ENCODE peak calls at places on chromosomes 13 and 19, in ten cellular contexts. One of them, this sample, is unnamed.

GRCh38 chr13:91361755-91362271 is 14.3 kb downstream of the MIR17HG start:
- DNase-seq in left colon: no peak
- DNase-seq in fibroblast of the aortic adventitia: no peak
- DNase-seq in GM23248: no peak
- DNase-seq in RWPE1: no peak
- DNase-seq in T-cell: no peak
- DNase-seq in GM12892: no peak
- DNase-seq in PC-3: no peak
- DNase-seq in iris pigment epithelial cell: no peak
- DNase-seq in COR-L47: no peak
- DNase-seq in this sample: no peak

GRCh38 chr13:52454459-52454824 is 836 bp upstream of the CKAP2 start:
- DNase-seq in left colon: peak
- DNase-seq in fibroblast of the aortic adventitia: peak
- DNase-seq in GM23248: no peak
- DNase-seq in RWPE1: peak
- DNase-seq in T-cell: peak
- DNase-seq in GM12892: peak
- DNase-seq in PC-3: peak
- DNase-seq in iris pigment epithelial cell: no peak
- DNase-seq in COR-L47: peak
- DNase-seq in this sample: no peak

GRCh38 chr19:12574036-12574435 is 22.8 kb upstream of the ZNF564 start:
- DNase-seq in left colon: no peak
- DNase-seq in fibroblast of the aortic adventitia: no peak
- DNase-seq in GM23248: no peak
- DNase-seq in RWPE1: no peak
- DNase-seq in T-cell: no peak
- DNase-seq in GM12892: no peak
- DNase-seq in PC-3: no peak
- DNase-seq in iris pigment epithelial cell: no peak
- DNase-seq in COR-L47: peak
- DNase-seq in this sample: no peak

GRCh38 chr19:13875824-13876223 is 1.1 kb upstream of the NANOS3 start:
- DNase-seq in left colon: no peak
- DNase-seq in fibroblast of the aortic adventitia: no peak
- DNase-seq in GM23248: no peak
- DNase-seq in RWPE1: no peak
- DNase-seq in T-cell: no peak
- DNase-seq in GM12892: no peak
- DNase-seq in PC-3: no peak
- DNase-seq in iris pigment epithelial cell: no peak
- DNase-seq in COR-L47: no peak
- DNase-seq in this sample: no peak

GRCh38 chr19:5392476-5392875 is 51.9 kb upstream of the PTPRS start:
- DNase-seq in left colon: no peak
- DNase-seq in fibroblast of the aortic adventitia: no peak
- DNase-seq in GM23248: no peak
- DNase-seq in RWPE1: no peak
- DNase-seq in T-cell: no peak
- DNase-seq in GM12892: no peak
- DNase-seq in PC-3: no peak
- DNase-seq in iris pigment epithelial cell: no peak
- DNase-seq in COR-L47: no peak
- DNase-seq in this sample: no peak

GRCh38 chr19:1501200-1501595 is 10.2 kb downstream of the REEP6 start:
- DNase-seq in left colon: no peak
- DNase-seq in fibroblast of the aortic adventitia: no peak
- DNase-seq in GM23248: no peak
- DNase-seq in RWPE1: no peak
- DNase-seq in T-cell: no peak
- DNase-seq in GM12892: no peak
- DNase-seq in PC-3: no peak
- DNase-seq in iris pigment epithelial cell: no peak
- DNase-seq in COR-L47: no peak
- DNase-seq in this sample: no peak

GRCh38 chr13:26771796-26772195 is 11.2 kb upstream of the GPR12 start:
- DNase-seq in left colon: no peak
- DNase-seq in fibroblast of the aortic adventitia: no peak
- DNase-seq in GM23248: no peak
- DNase-seq in RWPE1: no peak
- DNase-seq in T-cell: no peak
- DNase-seq in GM12892: no peak
- DNase-seq in PC-3: no peak
- DNase-seq in iris pigment epithelial cell: no peak
- DNase-seq in COR-L47: no peak
- DNase-seq in this sample: no peak

GRCh38 chr19:40716655-40717324 is at the start of the genes COQ8B and ITPKC:
- DNase-seq in left colon: peak
- DNase-seq in fibroblast of the aortic adventitia: peak
- DNase-seq in GM23248: peak
- DNase-seq in RWPE1: peak
- DNase-seq in T-cell: peak
- DNase-seq in GM12892: peak
- DNase-seq in PC-3: peak
- DNase-seq in iris pigment epithelial cell: peak
- DNase-seq in COR-L47: peak
- DNase-seq in this sample: peak

GRCh38 chr19:48110350-48110966 is at the start of gene PLA2G4C:
- DNase-seq in left colon: peak
- DNase-seq in fibroblast of the aortic adventitia: peak
- DNase-seq in GM23248: peak
- DNase-seq in RWPE1: peak
- DNase-seq in T-cell: peak
- DNase-seq in GM12892: peak
- DNase-seq in PC-3: peak
- DNase-seq in iris pigment epithelial cell: peak
- DNase-seq in COR-L47: peak
- DNase-seq in this sample: peak

GRCh38 chr13:96935971-96936370 is 58.3 kb downstream of the OXGR1 start:
- DNase-seq in left colon: no peak
- DNase-seq in fibroblast of the aortic adventitia: no peak
- DNase-seq in GM23248: no peak
- DNase-seq in RWPE1: no peak
- DNase-seq in T-cell: no peak
- DNase-seq in GM12892: no peak
- DNase-seq in PC-3: no peak
- DNase-seq in iris pigment epithelial cell: no peak
- DNase-seq in COR-L47: no peak
- DNase-seq in this sample: no peak

GRCh38 chr13:32548837-32549236 is 10.2 kb upstream of the N4BP2L2 start:
- DNase-seq in left colon: no peak
- DNase-seq in fibroblast of the aortic adventitia: peak
- DNase-seq in GM23248: no peak
- DNase-seq in RWPE1: no peak
- DNase-seq in T-cell: no peak
- DNase-seq in GM12892: no peak
- DNase-seq in PC-3: no peak
- DNase-seq in iris pigment epithelial cell: peak
- DNase-seq in COR-L47: no peak
- DNase-seq in this sample: peak

GRCh38 chr19:29501816-29502580 is 23.8 kb upstream of the VSTM2B start:
- DNase-seq in left colon: no peak
- DNase-seq in fibroblast of the aortic adventitia: no peak
- DNase-seq in GM23248: no peak
- DNase-seq in RWPE1: no peak
- DNase-seq in T-cell: no peak
- DNase-seq in GM12892: no peak
- DNase-seq in PC-3: no peak
- DNase-seq in iris pigment epithelial cell: no peak
- DNase-seq in COR-L47: no peak
- DNase-seq in this sample: no peak

GRCh38 chr13:98478134-98479129 is 98.5 kb downstream of the STK24 start:
- DNase-seq in left colon: no peak
- DNase-seq in fibroblast of the aortic adventitia: no peak
- DNase-seq in GM23248: peak
- DNase-seq in RWPE1: no peak
- DNase-seq in T-cell: no peak
- DNase-seq in GM12892: no peak
- DNase-seq in PC-3: peak
- DNase-seq in iris pigment epithelial cell: peak
- DNase-seq in COR-L47: no peak
- DNase-seq in this sample: no peak

GRCh38 chr19:4140237-4140711 is 13.2 kb upstream of the CREB3L3 start:
- DNase-seq in left colon: no peak
- DNase-seq in fibroblast of the aortic adventitia: peak
- DNase-seq in GM23248: peak
- DNase-seq in RWPE1: peak
- DNase-seq in T-cell: no peak
- DNase-seq in GM12892: peak
- DNase-seq in PC-3: peak
- DNase-seq in iris pigment epithelial cell: peak
- DNase-seq in COR-L47: peak
- DNase-seq in this sample: peak

GRCh38 chr19:51020988-51021651 is 1.6 kb upstream of the KLK10 start:
- DNase-seq in left colon: no peak
- DNase-seq in fibroblast of the aortic adventitia: peak
- DNase-seq in GM23248: peak
- DNase-seq in RWPE1: peak
- DNase-seq in T-cell: no peak
- DNase-seq in GM12892: no peak
- DNase-seq in PC-3: peak
- DNase-seq in iris pigment epithelial cell: peak
- DNase-seq in COR-L47: peak
- DNase-seq in this sample: peak

GRCh38 chr19:34275705-34276104 is 21.4 kb downstream of the GARRE1 start:
- DNase-seq in left colon: no peak
- DNase-seq in fibroblast of the aortic adventitia: no peak
- DNase-seq in GM23248: no peak
- DNase-seq in RWPE1: no peak
- DNase-seq in T-cell: no peak
- DNase-seq in GM12892: no peak
- DNase-seq in PC-3: no peak
- DNase-seq in iris pigment epithelial cell: no peak
- DNase-seq in COR-L47: no peak
- DNase-seq in this sample: no peak

GRCh38 chr13:46751811-46752635 is 44.9 kb downstream of the ESD start:
- DNase-seq in left colon: no peak
- DNase-seq in fibroblast of the aortic adventitia: peak
- DNase-seq in GM23248: peak
- DNase-seq in RWPE1: no peak
- DNase-seq in T-cell: peak
- DNase-seq in GM12892: no peak
- DNase-seq in PC-3: no peak
- DNase-seq in iris pigment epithelial cell: peak
- DNase-seq in COR-L47: no peak
- DNase-seq in this sample: no peak

GRCh38 chr13:95099541-95099940 is 201.7 kb downstream of the ABCC4 start:
- DNase-seq in left colon: no peak
- DNase-seq in fibroblast of the aortic adventitia: peak
- DNase-seq in GM23248: no peak
- DNase-seq in RWPE1: no peak
- DNase-seq in T-cell: no peak
- DNase-seq in GM12892: no peak
- DNase-seq in PC-3: peak
- DNase-seq in iris pigment epithelial cell: peak
- DNase-seq in COR-L47: no peak
- DNase-seq in this sample: peak

GRCh38 chr19:45460807-45461347 is 6.9 kb upstream of the FOSB start:
- DNase-seq in left colon: no peak
- DNase-seq in fibroblast of the aortic adventitia: no peak
- DNase-seq in GM23248: no peak
- DNase-seq in RWPE1: no peak
- DNase-seq in T-cell: no peak
- DNase-seq in GM12892: no peak
- DNase-seq in PC-3: no peak
- DNase-seq in iris pigment epithelial cell: no peak
- DNase-seq in COR-L47: no peak
- DNase-seq in this sample: no peak

GRCh38 chr13:27170521-27171243 is 929 bp downstream of the USP12 start:
- DNase-seq in left colon: peak
- DNase-seq in fibroblast of the aortic adventitia: peak
- DNase-seq in GM23248: peak
- DNase-seq in RWPE1: peak
- DNase-seq in T-cell: peak
- DNase-seq in GM12892: no peak
- DNase-seq in PC-3: peak
- DNase-seq in iris pigment epithelial cell: peak
- DNase-seq in COR-L47: peak
- DNase-seq in this sample: peak

GRCh38 chr19:15432629-15433518 is 14.1 kb upstream of the AKAP8L start:
- DNase-seq in left colon: peak
- DNase-seq in fibroblast of the aortic adventitia: peak
- DNase-seq in GM23248: peak
- DNase-seq in RWPE1: peak
- DNase-seq in T-cell: peak
- DNase-seq in GM12892: peak
- DNase-seq in PC-3: peak
- DNase-seq in iris pigment epithelial cell: peak
- DNase-seq in COR-L47: peak
- DNase-seq in this sample: peak

GRCh38 chr13:44040070-44040753 is 160.5 kb downstream of the LACC1 start:
- DNase-seq in left colon: no peak
- DNase-seq in fibroblast of the aortic adventitia: peak
- DNase-seq in GM23248: peak
- DNase-seq in RWPE1: no peak
- DNase-seq in T-cell: no peak
- DNase-seq in GM12892: no peak
- DNase-seq in PC-3: peak
- DNase-seq in iris pigment epithelial cell: peak
- DNase-seq in COR-L47: no peak
- DNase-seq in this sample: peak

GRCh38 chr13:32314271-32314967 is 744 bp downstream of the ZAR1L start:
- DNase-seq in left colon: peak
- DNase-seq in fibroblast of the aortic adventitia: no peak
- DNase-seq in GM23248: no peak
- DNase-seq in RWPE1: no peak
- DNase-seq in T-cell: no peak
- DNase-seq in GM12892: no peak
- DNase-seq in PC-3: no peak
- DNase-seq in iris pigment epithelial cell: no peak
- DNase-seq in COR-L47: no peak
- DNase-seq in this sample: no peak

GRCh38 chr13:54574791-54575190 is 1546.2 kb downstream of the OLFM4 start:
- DNase-seq in left colon: no peak
- DNase-seq in fibroblast of the aortic adventitia: no peak
- DNase-seq in GM23248: no peak
- DNase-seq in RWPE1: no peak
- DNase-seq in T-cell: no peak
- DNase-seq in GM12892: no peak
- DNase-seq in PC-3: peak
- DNase-seq in iris pigment epithelial cell: no peak
- DNase-seq in COR-L47: no peak
- DNase-seq in this sample: no peak

GRCh38 chr19:44747739-44748425 is 626 bp upstream of the BCL3 start:
- DNase-seq in left colon: peak
- DNase-seq in fibroblast of the aortic adventitia: peak
- DNase-seq in GM23248: peak
- DNase-seq in RWPE1: no peak
- DNase-seq in T-cell: no peak
- DNase-seq in GM12892: no peak
- DNase-seq in PC-3: peak
- DNase-seq in iris pigment epithelial cell: peak
- DNase-seq in COR-L47: no peak
- DNase-seq in this sample: peak

GRCh38 chr13:27466513-27466912 is 16.1 kb upstream of the MTIF3 start:
- DNase-seq in left colon: no peak
- DNase-seq in fibroblast of the aortic adventitia: no peak
- DNase-seq in GM23248: no peak
- DNase-seq in RWPE1: no peak
- DNase-seq in T-cell: no peak
- DNase-seq in GM12892: no peak
- DNase-seq in PC-3: no peak
- DNase-seq in iris pigment epithelial cell: no peak
- DNase-seq in COR-L47: peak
- DNase-seq in this sample: no peak

GRCh38 chr19:3783660-3784584 is 2.3 kb downstream of the MATK start:
- DNase-seq in left colon: no peak
- DNase-seq in fibroblast of the aortic adventitia: no peak
- DNase-seq in GM23248: no peak
- DNase-seq in RWPE1: peak
- DNase-seq in T-cell: peak
- DNase-seq in GM12892: no peak
- DNase-seq in PC-3: peak
- DNase-seq in iris pigment epithelial cell: no peak
- DNase-seq in COR-L47: no peak
- DNase-seq in this sample: no peak

GRCh38 chr13:109363431-109363830 is 423.0 kb downstream of the IRS2 start:
- DNase-seq in left colon: no peak
- DNase-seq in fibroblast of the aortic adventitia: no peak
- DNase-seq in GM23248: no peak
- DNase-seq in RWPE1: no peak
- DNase-seq in T-cell: no peak
- DNase-seq in GM12892: no peak
- DNase-seq in PC-3: no peak
- DNase-seq in iris pigment epithelial cell: no peak
- DNase-seq in COR-L47: no peak
- DNase-seq in this sample: no peak